ENCODE peak calls at places on chromosomes 12 and 14, in four cellular contexts. D, I, J and E are unnamed samples.

GRCh38 chr12:127280393-127281275 is 986.3 kb upstream of the TMEM132C start:
- DNase-seq in D (peak; percentile 85), I (no peak), J (peak; percentile 60), E (peak; percentile 35)

GRCh38 chr12:113077057-113077858 is 20.7 kb downstream of the DTX1 start:
- DNase-seq in D (no peak), I (no peak), J (no peak), E (no peak)

GRCh38 chr12:76943004-76943403 is 64.2 kb upstream of the CSRP2 start:
- DNase-seq in I (no peak), J (no peak), D (no peak), E (no peak)

GRCh38 chr12:40692617-40693502 is 621 bp downstream of the CNTN1 start:
- DNase-seq in J (no peak), D (no peak), I (no peak), E (no peak)

GRCh38 chr14:97705976-97706375 is 908.8 kb downstream of the VRK1 start:
- DNase-seq in D (no peak), J (no peak), I (no peak), E (no peak)

GRCh38 chr12:6464531-6464930 is 5.9 kb downstream of the VAMP1 start:
- DNase-seq in D (no peak), J (no peak), I (no peak), E (no peak)

GRCh38 chr14:100320157-100320856 is 2.8 kb upstream of the SLC25A47 start:
- DNase-seq in J (no peak), I (no peak), D (no peak), E (no peak)

GRCh38 chr12:87778065-87778464 is 251.1 kb downstream of the C12orf50 start:
- DNase-seq in D (no peak), J (no peak), I (no peak), E (no peak)

GRCh38 chr14:49480053-49480452 is 106.1 kb downstream of the RPS29 start:
- DNase-seq in D (no peak), I (no peak), J (no peak), E (no peak)

GRCh38 chr14:76603713-76604112 is 157.6 kb upstream of the VASH1 start:
- DNase-seq in D (no peak), J (no peak), I (no peak), E (no peak)

GRCh38 chr12:27922591-27923139 is 49.9 kb downstream of the PTHLH start:
- DNase-seq in D (no peak), J (no peak), I (no peak), E (no peak)

GRCh38 chr14:61663312-61663974 is 31.9 kb upstream of the HIF1A start:
- DNase-seq in J (no peak), D (no peak), I (peak; percentile 49), E (peak; percentile 57)

GRCh38 chr14:99476864-99477263 is 3.8 kb downstream of the SETD3 start:
- DNase-seq in J (no peak), I (no peak), D (no peak), E (peak; percentile 42)

GRCh38 chr12:52168019-52168717 is 23.6 kb downstream of the KRT80 start:
- DNase-seq in J (no peak), D (no peak), I (no peak), E (no peak)

GRCh38 chr14:105517096-105517495 is 9.3 kb upstream of the TMEM121 start:
- DNase-seq in J (no peak), D (no peak), I (no peak), E (no peak)

GRCh38 chr14:80364274-80364673 is 153.0 kb upstream of the DIO2 start:
- DNase-seq in J (no peak), I (no peak), D (peak; percentile 0), E (no peak)

GRCh38 chr12:57089259-57090245 is 638 bp downstream of the NAB2 start:
- DNase-seq in J (no peak), I (no peak), D (peak; percentile 84), E (peak; percentile 57)

GRCh38 chr12:75481774-75482173 is 1.2 kb downstream of the GLIPR1 start:
- DNase-seq in D (no peak), J (no peak), I (no peak), E (peak; percentile 58)

GRCh38 chr12:1138691-1139090 is 147.7 kb downstream of the ERC1 start:
- DNase-seq in J (no peak), I (no peak), D (no peak), E (no peak)
- TF ChIP-seq SPI1 in J (no peak), I (no peak), D (no peak), E (no peak)

DNA sequence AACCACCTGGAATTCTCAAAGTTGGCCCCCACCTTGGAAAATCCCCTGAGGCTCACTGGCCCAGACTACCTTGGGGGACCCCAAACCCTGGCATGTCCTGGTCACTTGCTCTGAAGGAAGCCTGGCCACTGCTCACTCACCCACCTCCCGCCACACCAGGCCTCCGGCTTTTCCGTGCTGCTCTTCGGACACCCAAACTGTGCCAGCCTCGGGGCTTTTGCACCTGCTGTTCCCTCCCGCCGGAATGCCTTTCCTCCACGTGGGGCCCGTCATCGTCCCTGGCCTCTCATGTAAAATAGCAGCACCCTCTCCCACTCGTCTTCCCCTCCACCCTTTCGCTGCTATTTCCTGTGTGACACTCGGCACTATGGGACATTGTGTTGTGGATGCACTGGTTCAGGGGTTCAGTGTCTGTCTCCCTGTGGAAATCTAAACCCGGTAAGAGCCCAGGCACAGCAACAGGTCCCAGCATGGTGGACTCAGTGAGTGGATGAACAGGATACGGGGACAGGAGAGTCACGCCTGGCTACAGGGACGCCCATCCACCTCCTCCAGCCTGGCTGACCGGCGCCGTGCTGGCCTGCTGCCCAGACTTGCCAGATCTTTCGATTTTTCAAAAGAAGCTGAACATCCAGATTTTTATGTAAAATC is 87.4 kb upstream of the NCOR2 start:
- DNase-seq in I (no peak), D (no peak), J (no peak), E (no peak)
- TF ChIP-seq SPI1 in I (no peak), D (no peak), J (no peak), E (no peak)

DNA sequence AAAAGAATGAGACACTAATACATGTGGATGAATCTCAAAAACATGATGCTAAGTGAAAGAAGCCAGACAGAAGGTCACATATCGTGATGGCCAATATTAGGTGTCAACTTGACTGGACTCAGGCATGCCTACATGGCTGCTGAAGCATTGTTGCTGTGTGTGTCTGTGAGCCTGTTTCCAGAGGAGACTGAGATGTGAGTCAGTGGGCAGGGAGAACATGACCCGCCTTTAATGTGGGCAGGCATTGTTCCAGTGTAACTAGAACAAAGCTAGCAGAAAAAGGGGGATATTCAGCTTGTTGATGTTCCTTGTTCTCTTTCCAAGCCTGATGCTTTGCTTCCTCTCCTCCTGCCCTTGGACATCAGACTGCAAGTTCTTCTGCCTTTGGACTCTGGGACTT is 47.6 kb downstream of the DCAF5 start:
- DNase-seq in I (no peak), D (no peak), J (no peak), E (no peak)
- TF ChIP-seq SPI1 in I (no peak), D (no peak), J (no peak), E (no peak)

GRCh38 chr12:64506955-64507354 is 55.0 kb downstream of the TBK1 start:
- DNase-seq in D (no peak), I (no peak), J (no peak), E (no peak)

GRCh38 chr12:64514456-64514855 is 62.5 kb downstream of the TBK1 start:
- DNase-seq in D (no peak), J (no peak), I (no peak), E (no peak)

DNA sequence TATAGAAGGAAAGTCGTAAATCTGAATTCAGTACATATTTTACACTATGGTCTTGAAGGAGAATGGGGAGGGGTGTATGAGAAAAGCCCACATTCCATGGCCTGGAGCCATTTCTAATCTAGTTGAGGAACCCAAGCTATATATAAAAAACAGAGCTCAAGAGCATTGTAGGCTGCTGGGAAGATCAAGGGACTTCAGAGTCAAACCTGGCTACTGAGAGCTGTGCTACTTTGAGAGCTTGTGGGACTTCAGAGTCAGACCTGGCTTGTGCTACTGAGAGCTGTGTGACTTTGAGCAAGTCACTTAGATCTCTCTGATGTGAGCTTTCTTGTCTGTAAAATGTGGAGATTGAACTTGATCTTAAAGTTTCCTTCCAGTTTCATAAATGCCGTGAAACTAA is 58.8 kb downstream of the TBK1 start:
- DNase-seq in J (no peak), D (no peak), I (no peak), E (no peak)
- TF ChIP-seq SPI1 in J (no peak), D (no peak), I (no peak), E (no peak)

GRCh38 chr12:103799504-103800251 is 41.4 kb downstream of the NT5DC3 start:
- DNase-seq in J (no peak), D (no peak), I (no peak), E (peak; percentile 77)
- TF ChIP-seq SPI1 in J (no peak), D (no peak), I (no peak), E (peak; percentile 59)